ENCODE peak calls at places on chromosomes 12 and 14, in six cellular contexts. D is brain microvascular endothelial cell, C is GM23338, B is hepatocyte, U is heart left ventricle, S is lower lobe of right lung. I is an unnamed sample.

GRCh38 chr12:10354502-10354901 is 35.3 kb downstream of the KLRK1 start:
- DNase-seq in C (no peak), B (peak), S (no peak), U (no peak), D (no peak), I (no peak)

GRCh38 chr14:93688794-93689193 is 99.5 kb downstream of the PRIMA1 start:
- DNase-seq in S (no peak), C (no peak), U (no peak), D (no peak), B (no peak), I (no peak)

GRCh38 chr14:43308411-43308810 is 1198.7 kb downstream of the FSCB start:
- DNase-seq in S (no peak), D (no peak), U (no peak), C (no peak), B (no peak), I (no peak)

GRCh38 chr12:77667101-77667500 is 163.6 kb upstream of the NAV3 start:
- DNase-seq in U (no peak), C (no peak), B (no peak), D (peak), S (no peak), I (no peak)

GRCh38 chr12:90355701-90356345 is 599.2 kb downstream of the CCER1 start:
- DNase-seq in S (no peak), B (peak), U (no peak), C (no peak), D (no peak), I (no peak)

GRCh38 chr12:42705863-42706262 is 116.3 kb upstream of the PRICKLE1 start:
- DNase-seq in S (peak), B (peak), U (peak), D (peak), C (no peak), I (peak)

GRCh38 chr12:88577537-88577936 is 2.7 kb downstream of the KITLG start:
- DNase-seq in B (no peak), D (no peak), S (no peak), C (no peak), U (no peak), I (no peak)

GRCh38 chr14:74686324-74686723 is 26.6 kb downstream of the AREL1 start:
- DNase-seq in D (no peak), S (no peak), U (no peak), B (peak), C (no peak), I (no peak)

GRCh38 chr14:34324363-34324795 is 137.7 kb downstream of the SPTSSA start:
- DNase-seq in B (peak), U (no peak), S (no peak), D (peak), C (peak), I (peak)

GRCh38 chr14:76306131-76306530 is 69.8 kb upstream of the ESRRB start:
- DNase-seq in U (no peak), B (no peak), C (no peak), D (no peak), S (no peak), I (no peak)

GRCh38 chr14:51302319-51303030 is 62.4 kb downstream of the TMX1 start:
- DNase-seq in D (no peak), B (no peak), U (no peak), C (no peak), S (no peak), I (no peak)

GRCh38 chr12:53051881-53052412 is 2.1 kb downstream of the TNS2 start:
- DNase-seq in D (no peak), U (no peak), S (no peak), C (no peak), B (no peak), I (no peak)

GRCh38 chr12:132263451-132264065 is 65.8 kb downstream of the GALNT9 start:
- DNase-seq in B (no peak), D (no peak), C (no peak), S (no peak), U (no peak), I (no peak)

GRCh38 chr12:2998789-2999264 is 39.6 kb downstream of the TEAD4 start:
- DNase-seq in D (peak), S (no peak), B (no peak), U (peak), C (peak), I (peak)

GRCh38 chr12:85823436-85824179 is 12.6 kb downstream of the RASSF9 start:
- DNase-seq in B (no peak), C (no peak), D (peak), U (no peak), S (no peak), I (peak)

GRCh38 chr14:52025310-52025709 is 36.0 kb downstream of the RTRAF start:
- DNase-seq in C (no peak), B (no peak), U (no peak), D (peak), S (no peak), I (peak)

DNA sequence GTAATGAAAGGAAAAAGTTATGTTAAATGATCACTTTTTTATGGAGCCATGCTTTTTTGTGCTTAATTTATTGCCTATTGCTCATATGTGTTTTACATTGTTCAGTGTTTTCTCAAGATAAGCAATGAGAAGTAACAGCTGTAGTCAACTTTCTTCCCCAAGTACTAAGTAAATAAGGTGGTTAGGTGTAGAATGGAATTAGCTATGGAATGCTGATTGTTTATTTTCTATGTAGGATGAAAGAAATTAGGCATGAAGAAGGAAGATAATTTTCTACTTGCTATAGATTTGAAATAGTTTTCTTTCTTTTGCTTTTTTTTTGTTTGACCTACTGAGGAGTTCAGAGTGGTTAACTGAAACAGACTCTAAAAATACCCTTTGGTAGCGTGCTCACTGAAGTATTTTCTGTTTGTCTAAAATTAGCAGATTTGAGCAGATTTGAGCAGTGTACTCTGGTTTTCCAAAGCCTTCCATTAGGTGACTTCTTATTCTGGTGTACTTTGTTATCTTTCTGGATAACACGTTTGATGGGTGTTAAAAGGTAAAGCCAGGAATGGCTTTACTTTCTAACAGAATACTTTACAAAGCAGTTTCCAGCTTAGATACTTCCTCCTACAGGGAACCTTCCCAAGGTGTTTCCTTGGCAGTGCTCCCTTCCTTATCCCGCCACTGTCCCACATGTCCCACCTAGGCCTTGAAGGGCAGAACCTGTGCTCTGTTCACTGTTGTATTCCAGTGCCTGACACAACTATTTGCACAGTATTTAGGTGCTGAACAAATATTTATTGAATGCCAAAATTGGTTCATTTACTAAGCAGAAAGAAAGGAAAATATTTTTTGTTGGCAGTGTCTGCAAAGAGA is 56.0 kb downstream of the RASSF3 start:
- DNase-seq in B (no peak), U (no peak), D (no peak), S (no peak), C (no peak), I (peak)
- H3K4me3 ChIP-seq in B (no peak), U (no peak), D (no peak), S (no peak), C (no peak), I (no peak)

DNA sequence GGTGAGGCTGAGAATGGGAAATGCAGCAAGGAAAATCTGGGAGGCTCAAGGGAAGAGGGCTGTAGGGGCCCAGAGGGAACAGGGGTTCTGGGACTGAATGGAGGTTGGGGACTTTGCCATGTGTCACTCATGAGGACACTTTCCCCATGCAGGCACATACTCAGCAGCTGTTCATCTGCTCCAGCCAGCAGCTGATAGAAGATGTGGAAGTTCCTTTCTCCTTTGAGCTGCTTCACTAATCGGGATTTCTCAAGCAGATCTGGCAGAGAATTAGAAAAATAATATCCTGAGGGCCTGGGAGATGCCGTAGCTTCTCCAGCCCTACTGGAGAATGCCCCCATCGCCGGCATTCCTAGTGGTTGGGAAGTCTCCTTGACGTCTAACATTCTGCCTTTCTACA is 3.5 kb downstream of the MYO1A start:
- DNase-seq in C (no peak), D (no peak), S (no peak), B (no peak), U (no peak), I (no peak)
- TF ChIP-seq CTCF in C (no peak), D (no peak), S (no peak), B (no peak), U (no peak), I (no peak)

GRCh38 chr12:49130151-49131050 is 794 bp downstream of the TUBA1B start:
- DNase-seq in S (peak), D (peak), B (peak), C (peak), U (peak), I (peak)
- H3K4me3 ChIP-seq in S (peak), D (peak), B (peak), C (peak), U (peak), I (peak)

DNA sequence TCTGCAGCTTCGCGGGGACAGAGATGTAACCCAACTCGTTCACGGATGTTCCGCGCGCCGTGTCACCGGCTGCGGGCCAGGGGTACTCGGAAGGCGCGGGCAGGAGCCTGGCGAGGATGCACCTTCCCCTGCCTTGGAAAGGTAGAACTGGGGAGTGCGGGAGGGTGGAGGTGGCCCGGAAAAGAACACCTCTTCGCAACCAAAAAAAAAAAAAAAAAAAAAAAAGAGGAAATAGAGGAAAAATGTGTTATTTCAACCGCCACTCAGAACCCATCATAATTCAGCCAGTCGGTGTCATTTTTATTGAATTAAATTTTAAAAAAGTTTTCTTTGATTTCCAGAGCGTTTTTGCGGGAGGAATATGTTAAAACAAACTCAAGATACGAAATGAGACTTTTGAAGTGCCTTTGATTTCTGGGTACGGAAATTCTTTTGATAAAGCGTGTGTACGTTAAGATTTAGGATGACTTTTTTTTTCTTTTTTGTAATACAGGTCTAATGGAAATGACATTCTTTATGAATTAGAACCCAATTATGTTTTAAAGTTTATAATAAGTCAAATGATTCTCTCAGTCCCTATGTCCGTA is 8.9 kb downstream of the CDKN1B start:
- DNase-seq in U (no peak), S (no peak), C (no peak), B (no peak), D (no peak), I (no peak)
- TF ChIP-seq CTCF in U (no peak), S (no peak), C (no peak), B (no peak), D (no peak), I (no peak)

GRCh38 chr12:104749555-104749954 is 208.5 kb downstream of the SLC41A2 start:
- DNase-seq in C (no peak), U (no peak), S (no peak), D (no peak), B (no peak), I (no peak)
- H3K4me3 ChIP-seq in C (no peak), U (no peak), S (no peak), D (no peak), B (no peak), I (no peak)

GRCh38 chr14:22861651-22862050 is 9.9 kb upstream of the LRP10 start:
- DNase-seq in U (no peak), C (no peak), D (no peak), B (no peak), S (no peak), I (no peak)

GRCh38 chr14:22864979-22865378 is 6.6 kb upstream of the LRP10 start:
- DNase-seq in U (no peak), D (no peak), C (no peak), B (no peak), S (no peak), I (no peak)

GRCh38 chr14:22866874-22867273 is 4.7 kb upstream of the LRP10 start:
- DNase-seq in C (no peak), U (no peak), S (no peak), D (no peak), B (no peak), I (no peak)

GRCh38 chr14:22870811-22871199 is 735 bp upstream of the LRP10 start:
- DNase-seq in B (no peak), C (no peak), D (no peak), U (no peak), S (no peak), I (no peak)

DNA sequence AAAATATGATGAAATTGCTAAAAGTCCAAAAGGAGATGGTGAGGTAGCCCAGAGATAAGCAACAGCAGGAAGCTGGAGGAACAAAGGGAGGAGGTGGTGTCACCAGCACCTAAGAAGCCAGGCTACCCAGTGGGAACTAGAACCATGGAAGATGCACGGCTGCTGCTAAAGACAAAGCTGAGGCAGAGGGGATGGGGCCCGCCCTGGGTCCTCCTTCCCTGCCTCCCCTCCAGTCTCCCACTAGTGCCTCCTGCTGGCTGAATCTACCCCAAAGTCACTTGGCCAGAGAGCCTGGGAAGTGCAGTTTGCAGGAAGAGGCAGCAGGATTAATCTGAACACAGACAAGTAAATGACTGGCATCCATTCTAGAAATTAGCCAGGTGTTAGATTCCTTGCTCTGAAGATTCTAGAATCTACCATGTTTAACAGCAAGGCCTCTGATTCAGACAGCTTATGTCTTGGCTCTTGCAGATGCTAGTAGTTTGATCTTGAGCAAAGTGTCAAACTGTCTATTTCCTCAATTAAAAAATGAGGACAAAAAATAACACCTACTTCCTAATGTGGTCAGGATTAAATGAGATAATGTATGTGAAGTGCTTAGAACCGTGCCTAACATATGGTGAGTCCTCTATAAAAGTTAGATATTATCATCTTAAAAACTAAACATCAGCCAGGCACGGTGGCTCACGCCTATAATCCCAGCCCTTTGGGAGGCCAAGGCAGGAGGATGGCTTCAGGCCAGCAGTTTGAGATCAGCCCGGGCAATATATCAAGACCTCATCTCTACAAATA is 5.9 kb upstream of the LRP10 start:
- DNase-seq in C (peak), D (no peak), S (peak), U (no peak), B (no peak), I (no peak)
- TF ChIP-seq CTCF in C (peak), D (peak), S (no peak), U (no peak), B (peak), I (peak)

DNA sequence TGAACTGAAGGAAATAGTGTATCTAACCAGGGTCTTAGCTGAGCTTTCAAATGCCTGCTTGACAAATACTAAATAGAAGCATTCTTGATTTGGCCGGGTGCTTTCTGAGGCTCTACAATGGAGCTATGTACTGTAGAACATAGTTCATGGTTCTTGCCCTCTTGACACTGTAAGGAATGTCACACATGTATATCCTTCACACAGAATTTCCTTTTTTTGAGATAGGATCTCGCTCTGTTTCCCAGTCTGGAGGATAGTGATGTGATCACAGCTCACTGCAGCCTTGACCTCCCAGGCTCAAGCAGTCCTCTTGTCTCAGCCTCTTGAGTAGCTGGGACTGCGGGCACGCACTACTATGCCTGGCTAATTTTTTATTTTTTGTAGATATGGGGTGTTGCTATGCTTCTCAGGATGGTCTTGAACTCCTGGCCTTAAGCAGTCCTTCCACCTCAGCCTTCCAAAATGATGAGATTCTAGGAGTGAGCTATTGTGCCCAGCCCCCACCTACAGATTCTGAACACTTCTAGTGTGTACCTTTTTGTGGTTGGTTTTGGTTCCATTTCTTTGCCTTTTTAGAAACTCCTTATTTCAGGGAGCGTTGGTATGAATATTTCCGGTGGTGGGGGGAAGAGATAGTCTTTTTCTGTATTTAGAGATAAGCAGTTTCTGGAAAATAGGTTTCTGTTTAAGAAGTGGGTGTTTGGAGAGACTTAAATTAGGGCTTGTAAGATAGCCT is 4.2 kb downstream of the MLXIP start:
- DNase-seq in S (no peak), B (no peak), U (no peak), D (no peak), C (no peak), I (no peak)
- H3K4me3 ChIP-seq in S (peak), B (no peak), U (no peak), D (no peak), C (no peak), I (no peak)

GRCh38 chr14:21040370-21040925 is 1.7 kb upstream of the RNASE7 start:
- DNase-seq in U (no peak), B (no peak), S (no peak), D (no peak), C (no peak), I (no peak)
- TF ChIP-seq CTCF in U (peak), B (no peak), S (no peak), D (no peak), C (no peak), I (no peak)

I was measured in fibroblast of the aortic adventitia.